ENCODE peak calls at places on chromosomes 5 and 9, in four cellular contexts. O, X, C and F are unnamed samples.

GRCh38 chr5:114367029-114367428 is 5.2 kb downstream of the KCNN2 start:
- DNase-seq in O (no peak), X (no peak), C (no peak), F (no peak)

GRCh38 chr5:126811515-126812198 is 34.7 kb downstream of the LMNB1 start:
- DNase-seq in O (no peak), X (peak), C (no peak), F (no peak)

GRCh38 chr5:37668524-37669047 is 171.3 kb downstream of the GDNF start:
- DNase-seq in O (no peak), X (no peak), C (peak), F (peak)

GRCh38 chr5:147752666-147753290 is 29.8 kb downstream of the JAKMIP2 start:
- DNase-seq in O (no peak), X (no peak), C (no peak), F (no peak)

GRCh38 chr5:143404416-143405062 is 1.1 kb upstream of the NR3C1 start:
- DNase-seq in O (peak), X (no peak), C (peak), F (peak)

GRCh38 chr5:168244838-168245555 is 46.4 kb upstream of the WWC1 start:
- DNase-seq in O (no peak), X (no peak), C (no peak), F (no peak)

GRCh38 chr5:74309050-74309449 is 331.5 kb downstream of the ENC1 start:
- DNase-seq in O (no peak), X (no peak), C (no peak), F (no peak)

GRCh38 chr9:80496901-80497565 is 925.3 kb downstream of the TLE4 start:
- DNase-seq in O (no peak), X (no peak), C (no peak), F (no peak)

GRCh38 chr5:103452666-103453065 is 109.9 kb downstream of the NUDT12 start:
- DNase-seq in O (no peak), X (no peak), C (no peak), F (no peak)

GRCh38 chr5:30000231-30000630 is 1193.3 kb upstream of the CDH6 start:
- DNase-seq in O (no peak), X (no peak), C (no peak), F (no peak)

GRCh38 chr9:114811301-114811700 is 5.5 kb upstream of the TNFSF15 start:
- DNase-seq in O (no peak), X (no peak), C (no peak), F (no peak)

GRCh38 chr5:23494558-23494957 is 12.9 kb upstream of the PRDM9 start:
- DNase-seq in O (no peak), X (no peak), C (no peak), F (no peak)

GRCh38 chr5:62017092-62017491 is 288.9 kb upstream of the KIF2A start:
- DNase-seq in O (no peak), X (no peak), C (no peak), F (no peak)

GRCh38 chr5:157479612-157480510 is 19.8 kb downstream of the NIPAL4 start:
- DNase-seq in O (no peak), X (no peak), C (no peak), F (no peak)

GRCh38 chr9:96136992-96137665 is 164.8 kb downstream of the HSD17B3 start:
- DNase-seq in O (no peak), X (no peak), C (no peak), F (no peak)

GRCh38 chr5:51382508-51382758 is 815 bp upstream of the ISL1 start:
- DNase-seq in O (no peak), X (no peak), C (no peak), F (no peak)

GRCh38 chr5:62260510-62260909 is 45.5 kb upstream of the KIF2A start:
- DNase-seq in O (no peak), X (no peak), C (no peak), F (no peak)

GRCh38 chr5:38780950-38781349 is 64.9 kb upstream of the OSMR start:
- DNase-seq in O (no peak), X (no peak), C (no peak), F (peak)

GRCh38 chr5:159864885-159865622 is 51.2 kb upstream of the ADRA1B start:
- DNase-seq in O (no peak), X (no peak), C (no peak), F (no peak)

GRCh38 chr5:172345886-172346285 is 62.3 kb upstream of the UBTD2 start:
- DNase-seq in O (no peak), X (no peak), C (no peak), F (no peak)

GRCh38 chr9:113920872-113921271 is 44.8 kb downstream of the ZNF618 start:
- DNase-seq in O (no peak), X (no peak), C (no peak), F (no peak)

GRCh38 chr9:129276486-129277260 is 98.6 kb upstream of the IER5L start:
- DNase-seq in O (no peak), X (no peak), C (no peak), F (no peak)

GRCh38 chr5:133873454-133873853 is 95.0 kb downstream of the C5orf15 start:
- DNase-seq in O (no peak), X (no peak), C (no peak), F (no peak)

DNA sequence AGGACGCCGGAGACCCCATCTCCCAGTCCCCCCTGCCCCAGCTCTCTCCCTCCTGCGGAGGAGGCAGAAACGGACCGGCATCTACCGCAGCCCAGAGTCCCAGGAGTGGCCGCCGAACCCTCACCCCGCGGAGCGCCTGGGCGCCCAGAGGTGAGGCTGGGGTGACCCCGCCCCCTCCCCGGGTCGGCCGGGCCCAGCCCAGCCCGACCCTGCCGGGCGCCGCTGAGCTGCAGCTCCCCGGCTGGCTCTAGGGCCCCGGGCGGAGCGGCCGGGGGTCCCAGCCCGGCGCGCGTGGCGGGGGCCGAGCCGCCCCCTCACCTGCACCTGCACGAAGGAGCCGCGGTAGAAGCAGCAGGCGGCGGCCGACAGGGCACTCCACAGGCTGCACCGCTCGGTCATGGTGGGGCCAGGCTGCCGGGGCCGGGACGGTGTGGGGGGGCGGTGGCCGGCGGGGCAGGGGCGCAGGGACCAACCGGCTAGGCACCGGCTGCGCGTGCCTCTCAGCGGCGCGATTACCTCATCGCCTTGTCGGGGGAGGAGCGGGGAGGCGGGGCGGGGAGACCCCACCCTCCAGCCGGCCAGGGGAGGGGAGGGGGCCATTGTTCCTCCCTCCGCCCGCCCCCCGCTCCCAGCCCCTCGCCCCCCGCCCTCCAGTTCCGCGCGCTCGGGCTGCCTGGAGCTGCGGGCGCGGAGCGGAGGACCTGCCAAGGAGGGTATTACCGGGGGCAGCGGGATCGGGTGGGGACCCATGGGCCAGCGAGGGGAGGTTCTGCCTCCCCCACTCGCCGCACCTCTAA is 19.9 kb upstream of the TOR2A start:
- DNase-seq in O (no peak), X (no peak), C (no peak), F (no peak)
- H3K27ac ChIP-seq in O (peak), X (no peak), C (no peak), F (peak)

GRCh38 chr9:6006968-6007769 is 8.3 kb downstream of the RANBP6 start:
- DNase-seq in O (peak), X (peak), C (peak), F (peak)
- H3K27ac ChIP-seq in O (peak), X (peak), C (peak), F (peak)

DNA sequence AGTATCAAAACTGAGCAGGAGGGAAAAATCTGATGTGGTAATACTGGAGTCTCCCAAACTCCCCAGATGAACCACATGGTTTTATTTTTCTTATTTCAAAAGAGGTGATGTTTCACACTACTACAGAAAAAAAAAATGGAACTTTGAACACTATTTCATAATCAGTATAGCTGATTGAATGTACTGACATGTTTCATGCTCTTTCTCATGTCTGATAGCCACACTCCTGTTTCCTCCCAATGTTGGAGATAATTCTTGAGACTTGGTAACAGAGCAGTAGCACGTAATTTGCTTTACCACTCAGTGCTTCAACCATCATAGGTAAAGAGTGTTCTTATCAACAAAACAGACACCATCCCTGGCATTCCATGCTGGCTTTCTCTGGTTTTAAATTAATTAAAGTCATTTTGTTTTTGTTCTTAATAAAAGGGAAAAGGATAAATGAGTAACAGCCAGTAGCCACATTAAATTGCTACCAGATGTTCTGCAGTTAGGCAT is 85.2 kb downstream of the MUSK start:
- DNase-seq in O (no peak), X (no peak), C (no peak), F (no peak)
- H3K27ac ChIP-seq in O (no peak), X (no peak), C (no peak), F (no peak)

GRCh38 chr5:170254056-170254455 is 21.3 kb downstream of the C5orf58 start:
- DNase-seq in O (no peak), X (peak), C (no peak), F (no peak)
- H3K27ac ChIP-seq in O (no peak), X (peak), C (no peak), F (no peak)

GRCh38 chr9:124812401-124813016 is 35.6 kb downstream of the OLFML2A start:
- DNase-seq in O (peak), X (no peak), C (no peak), F (peak)

GRCh38 chr9:124813496-124814177 is 36.7 kb downstream of the OLFML2A start:
- DNase-seq in O (no peak), X (no peak), C (no peak), F (no peak)

GRCh38 chr9:124810513-124811355 is 33.8 kb downstream of the OLFML2A start:
- DNase-seq in O (peak), X (no peak), C (no peak), F (no peak)

GRCh38 chr9:124814178-124814535 is 37.2 kb downstream of the OLFML2A start:
- DNase-seq in O (peak), X (no peak), C (no peak), F (no peak)

DNA sequence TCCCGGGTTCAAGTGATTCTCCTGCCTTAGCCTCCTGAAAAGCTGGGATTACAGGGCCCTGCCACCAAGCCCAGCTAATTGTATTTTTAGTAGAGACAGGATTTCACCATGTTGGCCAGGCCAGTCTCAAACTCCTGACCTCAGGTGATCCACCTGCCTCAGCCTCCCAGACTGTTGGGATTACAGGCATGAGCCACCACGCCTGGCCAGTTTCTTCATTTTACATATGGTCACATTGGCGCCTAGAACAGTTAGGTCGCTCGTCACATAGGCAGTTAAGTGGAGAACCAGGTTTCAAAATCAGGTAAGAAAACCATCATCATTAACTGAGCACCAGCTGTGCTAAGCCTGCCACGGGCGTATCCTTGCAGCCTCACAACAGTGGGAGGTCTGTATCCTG is 36.1 kb downstream of the OLFML2A start:
- DNase-seq in O (peak), X (no peak), C (no peak), F (no peak)
- H3K27ac ChIP-seq in O (no peak), X (no peak), C (no peak), F (peak)

GRCh38 chr9:91820126-91820750 is 129.8 kb downstream of the ROR2 start:
- DNase-seq in O (no peak), X (no peak), C (no peak), F (no peak)
- H3K27ac ChIP-seq in O (no peak), X (no peak), C (no peak), F (no peak)

DNA sequence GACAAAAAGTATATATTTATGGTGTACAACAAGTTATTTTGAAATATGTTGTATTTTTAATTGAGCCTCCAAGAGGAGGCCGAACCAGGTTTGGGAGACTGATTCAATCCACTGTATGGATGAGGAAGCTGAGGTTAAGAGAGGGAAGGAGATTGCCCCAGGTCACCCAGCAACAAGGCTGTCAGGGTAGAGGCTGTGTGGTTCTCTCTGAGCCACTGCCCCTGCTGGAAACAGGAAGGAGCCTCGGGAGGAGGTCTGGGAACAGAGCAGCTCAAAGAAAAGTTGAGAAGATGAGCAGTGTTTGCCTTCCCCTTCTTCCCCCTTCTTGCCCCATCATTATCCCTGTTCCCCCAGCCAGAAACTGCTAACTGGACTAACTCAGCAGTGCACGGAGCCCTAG is 6.6 kb upstream of the FAT2 start:
- DNase-seq in O (no peak), X (no peak), C (peak), F (no peak)
- H3K27ac ChIP-seq in O (no peak), X (no peak), C (no peak), F (no peak)

GRCh38 chr9:77417570-77417969 is 230.6 kb downstream of the GNA14 start:
- DNase-seq in O (no peak), X (no peak), C (peak), F (no peak)
- H3K27ac ChIP-seq in O (no peak), X (no peak), C (peak), F (no peak)

GRCh38 chr9:21556581-21557427 is 74.7 kb upstream of the IFNE start:
- DNase-seq in O (no peak), X (no peak), C (no peak), F (no peak)

GRCh38 chr9:21553441-21553840 is 71.3 kb upstream of the IFNE start:
- DNase-seq in O (no peak), X (no peak), C (no peak), F (no peak)

GRCh38 chr9:21555911-21556310 is 73.8 kb upstream of the IFNE start:
- DNase-seq in O (no peak), X (no peak), C (no peak), F (no peak)

GRCh38 chr9:21552244-21552825 is 70.2 kb upstream of the IFNE start:
- DNase-seq in O (no peak), X (no peak), C (no peak), F (no peak)

GRCh38 chr9:21554813-21555212 is 72.7 kb upstream of the IFNE start:
- DNase-seq in O (no peak), X (no peak), C (no peak), F (no peak)
- H3K27ac ChIP-seq in O (no peak), X (no peak), C (no peak), F (no peak)